ENCODE peak calls at places on chromosome 10, in five cellular contexts. O is bronchial epithelial cell, T is tibial nerve, A is body of pancreas, V is glutamatergic neuron. P is an unnamed sample.

GRCh38 chr10:115659616-115660015 is 566.5 kb downstream of the ATRNL1 start:
- DNase-seq in O (no peak), T (no peak), A (no peak), V (no peak), P (no peak)

GRCh38 chr10:62858364-62858763 is 42.2 kb upstream of the EGR2 start:
- DNase-seq in O (no peak), T (no peak), A (peak; percentile 26), V (no peak), P (peak; percentile 20)

GRCh38 chr10:117365612-117366011 is 9.6 kb downstream of the PDZD8 start:
- DNase-seq in O (peak; percentile 63), T (no peak), A (peak; percentile 81), V (no peak), P (no peak)

GRCh38 chr10:10489765-10490164 is 527.9 kb upstream of the CELF2 start:
- DNase-seq in O (no peak), T (no peak), A (no peak), V (no peak), P (no peak)

GRCh38 chr10:26593896-26594295 is 103.6 kb upstream of the PDSS1 start:
- DNase-seq in O (no peak), T (no peak), A (no peak), V (no peak), P (no peak)

GRCh38 chr10:76311752-76312699 is 880.6 kb downstream of the LRMDA start:
- DNase-seq in O (peak; percentile 33), T (no peak), A (peak; percentile 67), V (no peak), P (peak; percentile 39)

GRCh38 chr10:89426230-89426868 is 12.0 kb downstream of the IFIT5 start:
- DNase-seq in O (peak; percentile 60), T (no peak), A (peak; percentile 39), V (no peak), P (no peak)

GRCh38 chr10:74175510-74176379 is 24.7 kb downstream of the ADK start:
- DNase-seq in O (no peak), T (no peak), A (no peak), V (no peak), P (no peak)

GRCh38 chr10:24331457-24331856 is 122.5 kb downstream of the KIAA1217 start:
- DNase-seq in O (peak; percentile 79), T (peak; percentile 53), A (peak; percentile 72), V (no peak), P (peak; percentile 44)

GRCh38 chr10:124707546-124707945 is 36.6 kb downstream of the FAM53B start:
- DNase-seq in O (no peak), T (no peak), A (no peak), V (no peak), P (no peak)

GRCh38 chr10:132856869-132857524 is 71.0 kb upstream of the NKX6-2 start:
- DNase-seq in O (no peak), T (no peak), A (peak; percentile 0), V (no peak), P (no peak)

GRCh38 chr10:92847185-92847864 is 995 bp upstream of the EXOC6 start:
- DNase-seq in O (peak; percentile 83), T (no peak), A (no peak), V (no peak), P (no peak)

GRCh38 chr10:92849234-92849525 is 860 bp downstream of the EXOC6 start:
- DNase-seq in O (no peak), T (no peak), A (no peak), V (no peak), P (no peak)

GRCh38 chr10:92848037-92848440 is 281 bp upstream of the EXOC6 start:
- DNase-seq in O (no peak), T (no peak), A (peak; percentile 84), V (no peak), P (no peak)

GRCh38 chr10:92849576-92850090 is 1.3 kb downstream of the EXOC6 start:
- DNase-seq in O (no peak), T (no peak), A (no peak), V (no peak), P (no peak)

DNA sequence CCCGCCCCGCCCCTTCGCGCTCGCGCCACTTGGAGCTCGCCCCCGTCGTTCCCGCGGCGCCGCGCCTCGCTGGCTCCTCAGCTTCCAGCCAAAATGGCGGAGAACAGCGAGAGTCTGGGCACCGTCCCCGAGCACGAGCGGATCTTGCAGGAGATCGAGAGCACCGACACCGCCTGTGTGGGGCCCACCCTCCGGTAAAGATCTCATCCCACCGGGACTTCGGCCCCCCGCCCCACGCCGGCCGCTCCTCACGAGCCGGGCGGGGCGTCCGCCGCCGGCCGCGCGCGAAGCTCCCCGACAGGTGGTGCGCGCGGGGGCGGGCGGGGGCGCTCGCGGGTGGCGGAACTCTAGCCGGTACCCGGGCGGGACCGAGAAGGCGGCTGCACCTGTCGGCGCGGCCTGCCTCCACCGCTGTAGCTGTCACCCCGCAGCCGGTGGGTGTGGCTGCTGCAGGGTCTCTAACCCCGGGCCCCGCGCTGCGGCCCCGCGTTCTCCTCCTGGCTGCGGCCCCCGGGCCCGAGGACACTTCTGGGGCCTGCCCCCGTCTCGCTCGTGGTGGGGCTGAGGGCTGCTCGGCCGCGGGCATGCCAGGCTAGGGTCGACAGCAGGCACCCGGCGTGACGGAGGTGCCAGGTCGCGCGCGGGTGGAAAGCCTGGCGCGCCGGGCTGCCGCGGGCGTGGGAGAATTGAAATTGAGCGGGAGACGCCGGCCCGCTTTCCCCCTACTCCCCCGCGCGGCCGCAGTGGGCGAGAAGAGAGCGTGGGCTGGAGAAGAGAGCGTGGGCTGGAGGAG is at the start of gene EXOC6:
- DNase-seq in O (peak; percentile 50), T (peak; percentile 38), A (peak; percentile 90), V (peak; percentile 77), P (peak; percentile 94)
- TF ChIP-seq CTCF in O (no peak), T (peak; percentile 29), A (peak; percentile 14), V (no peak), P (no peak)

GRCh38 chr10:810351-810846 is 120.9 kb upstream of the DIP2C start:
- DNase-seq in O (no peak), T (no peak), A (no peak), V (peak; percentile 73), P (no peak)
- TF ChIP-seq CTCF in O (peak; percentile 18), T (no peak), A (peak; percentile 16), V (peak; percentile 45), P (no peak)

DNA sequence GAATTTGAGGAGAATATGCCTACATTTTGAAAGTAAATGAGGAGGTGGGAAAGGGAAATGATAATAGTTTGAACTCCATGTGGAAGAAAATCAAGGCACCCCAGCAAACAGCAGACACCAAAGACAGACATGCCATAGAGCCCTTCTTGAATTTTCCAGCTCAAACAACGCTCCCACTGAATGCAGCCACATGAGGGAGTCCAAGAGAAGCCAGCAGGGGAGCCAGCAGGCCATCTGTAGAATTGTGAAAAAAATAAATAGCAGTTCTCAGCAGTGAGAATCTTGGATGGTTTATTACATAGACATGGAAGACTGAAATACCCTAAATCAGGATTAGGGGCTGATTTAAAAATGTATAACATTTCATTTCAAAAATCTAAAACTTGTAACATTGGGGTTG is 1567.3 kb upstream of the LRRTM3 start:
- DNase-seq in O (peak; percentile 19), T (no peak), A (peak; percentile 42), V (peak; percentile 40), P (no peak)
- TF ChIP-seq CTCF in O (peak; percentile 47), T (no peak), A (peak; percentile 43), V (peak; percentile 37), P (no peak)

GRCh38 chr10:45003432-45004000 is 2.8 kb downstream of the ZNF22 start:
- DNase-seq in O (no peak), T (no peak), A (no peak), V (no peak), P (no peak)

GRCh38 chr10:45001382-45002148 is 842 bp downstream of the ZNF22 start:
- DNase-seq in O (peak; percentile 85), T (no peak), A (peak; percentile 88), V (peak; percentile 76), P (peak; percentile 90)

GRCh38 chr10:45000138-45000763 is 472 bp upstream of the ZNF22 start:
- DNase-seq in O (no peak), T (peak; percentile 86), A (peak; percentile 51), V (peak; percentile 89), P (peak; percentile 96)

GRCh38 chr10:44998146-44998631 is 2.5 kb upstream of the ZNF22 start:
- DNase-seq in O (no peak), T (no peak), A (no peak), V (no peak), P (no peak)

DNA sequence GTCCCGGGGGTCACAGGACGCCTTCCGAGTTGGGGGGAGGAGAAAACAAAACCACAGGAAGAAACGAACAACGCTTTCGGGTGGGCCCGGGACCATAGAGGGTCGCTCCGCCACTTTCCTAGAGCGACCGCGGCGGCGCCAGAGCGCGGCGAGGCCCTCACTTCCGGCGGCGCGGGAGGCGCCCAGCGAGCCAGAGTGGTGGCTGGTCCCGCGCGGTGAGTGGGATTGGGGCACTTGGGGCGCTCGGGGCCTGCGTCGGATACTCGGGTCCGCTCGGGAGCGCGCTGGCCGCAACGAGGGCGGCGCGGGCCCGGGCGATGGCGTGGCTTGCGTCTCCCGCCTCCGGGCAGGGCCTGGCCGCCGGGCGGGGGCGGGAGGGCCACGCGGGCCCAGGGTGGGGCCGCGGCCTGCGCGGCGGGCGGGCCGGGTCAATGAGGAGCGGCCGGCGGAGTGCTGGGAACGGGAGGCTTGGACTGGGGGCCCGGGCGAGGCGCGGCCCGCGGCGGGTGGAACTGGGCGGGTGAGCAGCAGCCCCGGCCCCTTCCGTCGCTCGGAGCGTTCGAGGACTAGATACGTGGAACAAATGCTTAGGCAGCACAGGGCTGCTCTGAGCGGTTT is at the start of gene ZNF22:
- DNase-seq in O (no peak), T (peak; percentile 47), A (peak; percentile 72), V (peak; percentile 89), P (peak; percentile 94)
- TF ChIP-seq CTCF in O (peak; percentile 34), T (peak; percentile 42), A (peak; percentile 25), V (no peak), P (no peak)

GRCh38 chr10:48306265-48306869 is at the start of gene MAPK8:
- DNase-seq in O (peak; percentile 60), T (peak; percentile 82), A (peak; percentile 97), V (peak; percentile 96), P (peak; percentile 83)

GRCh38 chr10:48307584-48307983 is 1.1 kb downstream of the MAPK8 start:
- DNase-seq in O (no peak), T (no peak), A (no peak), V (no peak), P (no peak)

GRCh38 chr10:48306870-48307531 is 524 bp downstream of the MAPK8 start:
- DNase-seq in O (no peak), T (peak; percentile 22), A (peak; percentile 68), V (peak; percentile 81), P (peak; percentile 38)

GRCh38 chr10:48305905-48306264 is 592 bp upstream of the MAPK8 start:
- DNase-seq in O (no peak), T (no peak), A (no peak), V (no peak), P (no peak)

DNA sequence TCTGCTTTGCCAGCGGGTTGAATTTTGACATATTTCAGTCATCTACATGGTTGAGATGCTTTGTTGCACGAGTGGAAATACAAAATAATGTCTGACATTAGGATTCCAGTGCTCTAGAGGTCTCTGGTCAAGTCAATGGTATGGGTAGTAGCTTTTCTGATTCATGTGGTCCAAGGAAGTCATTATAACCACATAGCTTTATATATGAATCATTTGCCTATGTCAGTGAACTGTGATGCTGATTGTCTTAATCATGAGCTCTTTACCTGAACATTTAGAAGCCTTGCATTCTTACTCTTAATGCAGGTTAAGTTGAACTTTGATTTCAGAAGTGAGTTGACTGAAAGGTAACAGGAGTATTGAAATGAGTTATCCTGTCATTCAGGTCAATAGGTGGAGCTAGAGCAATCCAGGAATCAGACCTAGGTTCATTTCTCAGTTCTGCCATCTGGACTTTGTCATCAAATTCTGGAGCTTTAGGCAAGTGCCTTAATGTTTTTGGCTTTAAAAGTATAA is 3.3 kb downstream of the MAPK8 start:
- DNase-seq in O (peak; percentile 83), T (no peak), A (no peak), V (no peak), P (no peak)
- TF ChIP-seq CTCF in O (peak; percentile 33), T (no peak), A (peak; percentile 31), V (no peak), P (no peak)

P was measured in lower leg skin.